ENCODE peak calls at places on chromosomes 1 and 21, in five cellular contexts. F, B, M, A and R are unnamed samples.

GRCh38 chr1:55326496-55326895 is 111.3 kb upstream of the USP24 start:
- DNase-seq in F (no peak), B (no peak), M (no peak), A (no peak), R (no peak)

GRCh38 chr1:18938008-18938706 is 18.3 kb downstream of the IFFO2 start:
- DNase-seq in F (no peak), M (no peak), B (no peak), A (no peak), R (no peak)

GRCh38 chr1:20255666-20256065 is 35.0 kb upstream of the VWA5B1 start:
- DNase-seq in B (peak; percentile 77), A (no peak), F (peak; percentile 43), M (no peak), R (no peak)

GRCh38 chr1:209587778-209588177 is 4.3 kb downstream of the CAMK1G start:
- DNase-seq in M (no peak), F (no peak), A (no peak), B (no peak), R (no peak)

GRCh38 chr1:95375201-95375600 is 141.2 kb downstream of the RWDD3 start:
- DNase-seq in M (no peak), B (no peak), F (no peak), A (no peak), R (no peak)

GRCh38 chr1:44019398-44020044 is 11.7 kb downstream of the SLC6A9 start:
- DNase-seq in F (no peak), B (no peak), M (no peak), A (no peak), R (no peak)

GRCh38 chr1:60133848-60134247 is 60.3 kb upstream of the C1orf87 start:
- DNase-seq in F (no peak), A (no peak), B (no peak), M (no peak), R (no peak)

GRCh38 chr1:152328801-152329391 is 3.9 kb upstream of the FLG start:
- DNase-seq in A (no peak), B (no peak), M (no peak), F (no peak), R (no peak)

GRCh38 chr1:228075801-228076271 is 6.7 kb upstream of the ARF1 start:
- DNase-seq in M (no peak), B (no peak), A (no peak), F (no peak), R (no peak)

GRCh38 chr1:231803353-231803752 is 176.8 kb downstream of the DISC1 start:
- DNase-seq in F (no peak), M (no peak), B (no peak), A (no peak), R (no peak)

GRCh38 chr21:40165671-40166070 is 298.4 kb downstream of the PCP4 start:
- DNase-seq in F (no peak), M (no peak), A (no peak), B (no peak), R (no peak)

GRCh38 chr1:211638723-211639122 is 36.7 kb downstream of the NEK2 start:
- DNase-seq in A (peak; percentile 53), B (no peak), M (no peak), F (no peak), R (no peak)

GRCh38 chr1:160116277-160117147 is 953 bp downstream of the ATP1A2 start:
- DNase-seq in A (no peak), M (no peak), F (no peak), B (no peak), R (no peak)

GRCh38 chr1:26900001-26900814 is at the start of gene GPATCH3:
- DNase-seq in F (peak; percentile 56), M (peak; percentile 95), B (peak; percentile 93), A (peak; percentile 90), R (peak; percentile 96)
- TF ChIP-seq POLR2A in F (peak; percentile 75), M (peak; percentile 34), B (peak; percentile 79), A (peak; percentile 71), R (peak; percentile 93)

GRCh38 chr1:156749429-156750118 is 1.9 kb downstream of the HDGF start:
- DNase-seq in B (peak; percentile 79), M (peak; percentile 32), A (peak; percentile 86), F (no peak), R (peak; percentile 88)
- TF ChIP-seq POLR2A in B (peak; percentile 45), M (no peak), A (peak; percentile 51), F (no peak), R (peak; percentile 71)

GRCh38 chr21:18636897-18637296 is 233.3 kb upstream of the TMPRSS15 start:
- DNase-seq in M (no peak), F (no peak), A (no peak), B (no peak), R (no peak)
- TF ChIP-seq POLR2A in M (no peak), F (no peak), A (no peak), B (no peak), R (no peak)

DNA sequence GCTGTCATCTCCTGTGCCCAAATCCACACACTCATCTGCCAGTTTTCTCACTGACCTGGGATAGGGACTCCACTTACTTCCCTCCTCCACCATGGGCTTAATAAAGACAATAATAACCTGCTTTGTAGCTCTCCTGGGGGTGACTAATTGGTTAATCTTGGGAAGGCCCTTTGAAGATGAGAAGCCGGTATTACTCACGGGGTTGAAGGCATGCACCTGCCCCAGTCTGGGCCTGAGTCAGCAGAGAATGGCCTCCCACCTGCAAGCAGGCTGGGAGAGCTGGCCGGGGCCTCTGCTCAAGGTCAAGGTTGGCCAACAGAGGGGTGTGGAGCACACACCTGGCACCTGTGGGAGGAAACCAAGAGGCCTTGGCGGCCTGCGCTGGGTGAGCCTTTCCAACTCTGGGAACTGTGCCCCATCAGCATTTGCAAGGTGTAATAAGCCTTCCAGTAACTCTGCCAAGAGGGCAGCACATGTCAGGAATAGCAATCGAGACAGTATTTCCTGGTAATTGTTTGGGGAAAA is 49.1 kb downstream of the TOMM20 start:
- DNase-seq in M (peak; percentile 98), A (peak; percentile 92), B (peak; percentile 89), F (no peak), R (no peak)
- TF ChIP-seq POLR2A in M (no peak), A (no peak), B (no peak), F (no peak), R (no peak)